ENCODE peak calls at places on chromosomes 12 and 14, in ten cellular contexts. J is fibroblast of lung, K is foreskin fibroblast, V is OCI-LY7, I is HL-60, H is CD14-positive monocyte, U is mesothelial cell of epicardium, D is A549, X is psoas muscle, R is IMR-90. S is an unnamed sample.

GRCh38 chr14:103576371-103577024 is 13.7 kb downstream of the COA8 start:
- DNase-seq in I (no peak), H (no peak), X (peak; percentile 88), R (peak; percentile 80), U (peak; percentile 68), V (no peak), J (peak; percentile 83), K (peak; percentile 90), D (peak; percentile 81), S (peak; percentile 80)

GRCh38 chr14:65187421-65188049 is 85.2 kb upstream of the MAX start:
- DNase-seq in I (no peak), D (no peak), U (no peak), K (no peak), V (no peak), R (no peak), X (no peak), H (no peak), J (no peak), S (no peak)

GRCh38 chr14:92382677-92383076 is 59.7 kb downstream of the SLC24A4 start:
- DNase-seq in J (no peak), X (no peak), D (peak; percentile 66), R (no peak), U (no peak), I (no peak), K (no peak), V (no peak), H (no peak), S (no peak)

GRCh38 chr14:75279153-75279738 is 618 bp downstream of the FOS start:
- DNase-seq in H (no peak), D (no peak), J (peak; percentile 86), U (no peak), V (no peak), K (peak; percentile 67), I (no peak), R (peak; percentile 83), X (peak; percentile 84), S (no peak)

GRCh38 chr14:101705733-101706508 is 55.6 kb upstream of the PPP2R5C start:
- DNase-seq in D (no peak), U (no peak), V (no peak), H (peak; percentile 63), I (no peak), J (peak; percentile 23), X (peak; percentile 81), K (no peak), R (no peak), S (no peak)

GRCh38 chr12:96497800-96498199 is 8.4 kb downstream of the CFAP54 start:
- DNase-seq in K (no peak), X (no peak), J (peak; percentile 35), V (no peak), U (no peak), R (peak; percentile 31), D (no peak), I (no peak), H (no peak), S (no peak)

GRCh38 chr12:1927051-1927680 is 8.7 kb upstream of the CACNA2D4 start:
- DNase-seq in X (peak; percentile 15), R (no peak), U (no peak), V (no peak), H (no peak), J (no peak), I (no peak), K (no peak), D (no peak), S (no peak)

GRCh38 chr14:68822964-68823363 is 30.1 kb upstream of the ZFP36L1 start:
- DNase-seq in J (no peak), X (no peak), H (no peak), R (no peak), U (no peak), D (no peak), K (no peak), V (no peak), I (no peak), S (no peak)

GRCh38 chr12:6345319-6346071 is 3.6 kb upstream of the TNFRSF1A start:
- DNase-seq in R (peak; percentile 99), J (peak; percentile 98), I (no peak), D (peak; percentile 90), U (no peak), H (peak; percentile 97), X (no peak), K (peak; percentile 98), V (peak; percentile 53), S (no peak)

GRCh38 chr12:131065279-131065678 is 111.6 kb downstream of the ADGRD1 start:
- DNase-seq in U (no peak), V (no peak), R (no peak), D (no peak), H (no peak), J (no peak), X (peak; percentile 33), K (no peak), I (no peak), S (no peak)

GRCh38 chr14:75981426-75981825 is 369 bp downstream of the TGFB3 start:
- DNase-seq in K (no peak), V (peak; percentile 34), D (no peak), X (no peak), U (peak; percentile 53), H (no peak), J (peak; percentile 35), I (no peak), R (no peak), S (no peak)

GRCh38 chr12:73798523-73798922 is 739.1 kb upstream of the ATXN7L3B start:
- DNase-seq in I (no peak), U (no peak), K (no peak), H (no peak), D (no peak), R (no peak), J (no peak), X (no peak), V (no peak), S (no peak)

GRCh38 chr14:41461380-41461779 is 145.3 kb upstream of the LRFN5 start:
- DNase-seq in I (no peak), X (no peak), D (no peak), U (no peak), R (no peak), H (no peak), K (no peak), J (no peak), V (no peak), S (no peak)

GRCh38 chr14:101235872-101236221 is 325.4 kb upstream of the DIO3 start:
- DNase-seq in I (no peak), U (peak; percentile 21), D (no peak), V (no peak), J (no peak), H (no peak), K (no peak), R (no peak), X (peak; percentile 35), S (no peak)

GRCh38 chr12:15910864-15911696 is at the start of gene DERA:
- DNase-seq in I (peak; percentile 28), R (peak; percentile 68), J (peak; percentile 74), V (peak; percentile 63), U (peak; percentile 79), D (peak; percentile 72), K (peak; percentile 76), X (peak; percentile 89), H (peak; percentile 50), S (peak; percentile 27)
- TF ChIP-seq CTCF in I (no peak), R (no peak), J (no peak), V (peak; percentile 22), U (no peak), D (no peak), K (no peak), X (peak; percentile 8), H (no peak), S (no peak)

DNA sequence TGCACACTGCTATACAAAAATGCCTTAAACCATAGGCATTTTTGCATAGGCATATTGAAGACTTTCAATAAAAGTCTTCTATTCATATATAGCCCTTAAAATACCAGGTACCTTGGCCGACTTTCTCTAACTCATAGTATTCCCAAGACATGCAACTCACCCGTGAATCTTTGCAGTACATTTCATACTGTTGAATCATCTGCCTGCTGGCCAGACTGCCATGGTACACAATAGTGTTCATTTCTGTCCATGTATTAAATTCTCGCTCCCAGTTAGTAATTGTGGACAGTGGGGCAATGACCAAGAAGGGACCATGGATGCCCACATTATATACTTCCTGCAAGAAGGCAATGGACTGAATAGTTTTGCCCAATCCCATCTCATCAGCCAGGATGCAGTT is 24.3 kb upstream of the SUPT16H start:
- DNase-seq in K (peak; percentile 14), I (no peak), D (peak; percentile 13), J (peak; percentile 76), X (no peak), U (no peak), R (peak; percentile 65), V (no peak), H (no peak), S (no peak)
- TF ChIP-seq CTCF in K (no peak), I (no peak), D (no peak), J (no peak), X (no peak), U (no peak), R (no peak), V (no peak), H (no peak), S (no peak)

GRCh38 chr14:36069535-36069900 is 107.0 kb downstream of the PTCSC3 start:
- DNase-seq in D (peak; percentile 45), J (peak; percentile 55), H (no peak), R (peak; percentile 17), V (peak; percentile 59), U (no peak), K (no peak), X (no peak), I (peak; percentile 24), S (no peak)

GRCh38 chr14:36066636-36067035 is 109.9 kb downstream of the PTCSC3 start:
- DNase-seq in X (no peak), K (no peak), V (no peak), I (no peak), U (no peak), R (no peak), D (no peak), H (no peak), J (no peak), S (no peak)

GRCh38 chr14:36070056-36071043 is 106.2 kb downstream of the PTCSC3 start:
- DNase-seq in J (peak; percentile 67), K (peak; percentile 36), I (peak; percentile 5), V (peak; percentile 57), H (no peak), U (peak; percentile 73), R (peak; percentile 64), X (no peak), D (peak; percentile 57), S (peak; percentile 32)

GRCh38 chr14:36067428-36068187 is 108.9 kb downstream of the PTCSC3 start:
- DNase-seq in D (no peak), I (no peak), K (no peak), X (no peak), R (no peak), U (no peak), V (no peak), J (no peak), H (no peak), S (no peak)

GRCh38 chr14:36068777-36069534 is 107.6 kb downstream of the PTCSC3 start:
- DNase-seq in I (no peak), J (peak; percentile 91), R (peak; percentile 21), D (no peak), X (no peak), K (no peak), H (no peak), V (no peak), U (no peak), S (no peak)
- TF ChIP-seq CTCF in I (no peak), J (no peak), R (no peak), D (no peak), X (no peak), K (no peak), H (no peak), V (no peak), U (no peak), S (no peak)

DNA sequence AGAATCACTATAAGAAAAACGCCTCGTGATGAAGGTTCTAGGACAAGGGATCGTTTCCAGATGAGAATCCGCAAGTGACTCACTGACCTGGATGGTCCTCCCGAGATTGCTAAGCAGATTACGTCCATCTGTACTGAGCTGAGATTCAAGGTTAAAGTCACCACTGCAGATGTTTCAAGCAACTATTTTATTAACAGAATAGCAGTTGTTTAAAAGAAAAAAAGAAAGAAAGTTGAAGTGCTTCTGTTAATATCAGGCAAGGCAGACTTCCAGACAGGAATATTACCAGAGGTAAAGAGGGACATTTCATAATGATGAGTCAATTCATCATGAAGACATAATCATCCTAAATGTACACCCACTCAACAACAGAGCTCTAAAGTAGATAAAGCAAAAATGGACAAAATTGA is 17.9 kb downstream of the PXN start:
- DNase-seq in D (no peak), R (peak; percentile 77), U (no peak), K (peak; percentile 92), X (no peak), I (no peak), J (peak; percentile 77), V (no peak), H (no peak), S (no peak)
- TF ChIP-seq CTCF in D (no peak), R (no peak), U (no peak), K (no peak), X (no peak), I (no peak), J (no peak), V (no peak), H (no peak), S (no peak)

S was measured in AG09319.